ENCODE peak calls at places on chromosomes 16 and 17, in six cellular contexts. A is iris pigment epithelial cell, R is NCI-H345, F is lung, E is HCEC 1CT, H is substantia nigra. I is an unnamed sample.

GRCh38 chr16:84086996-84087395 is 29.7 kb downstream of the MBTPS1 start:
- DNase-seq in A (no peak), R (no peak), F (no peak), E (no peak), H (no peak), I (no peak)

GRCh38 chr16:89324056-89325010 is 106.8 kb downstream of the ZNF778 start:
- DNase-seq in A (peak; percentile 96), R (no peak), F (no peak), E (peak; percentile 91), H (no peak), I (peak; percentile 60)

GRCh38 chr16:4316732-4317461 is 1.0 kb downstream of the GLIS2 start:
- DNase-seq in A (no peak), R (peak; percentile 85), F (peak; percentile 75), E (no peak), H (peak; percentile 66), I (peak; percentile 34)

GRCh38 chr16:88338111-88338510 is 44.6 kb upstream of the ZNF469 start:
- DNase-seq in A (no peak), R (no peak), F (no peak), E (no peak), H (no peak), I (no peak)

GRCh38 chr16:19375561-19376158 is 42.0 kb upstream of the TMC5 start:
- DNase-seq in A (peak; percentile 58), R (peak; percentile 62), F (no peak), E (peak; percentile 63), H (peak; percentile 1), I (peak; percentile 82)

GRCh38 chr16:3979518-3979917 is 99.0 kb upstream of the CREBBP start:
- DNase-seq in A (no peak), R (no peak), F (no peak), E (no peak), H (no peak), I (no peak)

GRCh38 chr16:88785106-88785924 is at the start of gene PIEZO1:
- DNase-seq in A (peak; percentile 49), R (peak; percentile 17), F (peak; percentile 79), E (peak; percentile 44), H (peak; percentile 61), I (peak; percentile 79)

GRCh38 chr16:898761-899677 is 71.8 kb downstream of the LMF1 start:
- DNase-seq in A (no peak), R (no peak), F (no peak), E (no peak), H (no peak), I (no peak)

GRCh38 chr16:86048882-86049585 is 150.1 kb downstream of the IRF8 start:
- DNase-seq in A (no peak), R (no peak), F (no peak), E (no peak), H (no peak), I (no peak)

GRCh38 chr17:55067697-55068439 is 99.3 kb downstream of the STXBP4 start:
- DNase-seq in A (peak; percentile 36), R (no peak), F (no peak), E (peak; percentile 44), H (no peak), I (no peak)

GRCh38 chr17:61048398-61049106 is 351.1 kb upstream of the TBX2 start:
- DNase-seq in A (peak; percentile 5), R (no peak), F (no peak), E (no peak), H (no peak), I (no peak)

GRCh38 chr16:66364117-66364958 is 2.2 kb upstream of the CDH5 start:
- DNase-seq in A (no peak), R (peak; percentile 10), F (no peak), E (no peak), H (no peak), I (peak; percentile 79)

GRCh38 chr16:15857779-15858560 is 1.1 kb upstream of the MYH11 start:
- DNase-seq in A (peak; percentile 36), R (no peak), F (no peak), E (peak; percentile 21), H (no peak), I (peak; percentile 44)

GRCh38 chr17:56142781-56143180 is 10.5 kb upstream of the ANKFN1 start:
- DNase-seq in A (no peak), R (no peak), F (no peak), E (peak; percentile 45), H (no peak), I (no peak)

GRCh38 chr16:80606221-80606766 is 65.5 kb downstream of the DYNLRB2 start:
- DNase-seq in A (no peak), R (no peak), F (no peak), E (no peak), H (no peak), I (no peak)

GRCh38 chr16:82888616-82889015 is 261.8 kb downstream of the CDH13 start:
- DNase-seq in A (peak; percentile 98), R (no peak), F (no peak), E (peak; percentile 86), H (no peak), I (no peak)

GRCh38 chr17:45579529-45580495 is 89.3 kb upstream of the PLEKHM1 start:
- DNase-seq in A (no peak), R (no peak), F (no peak), E (no peak), H (no peak), I (no peak)

GRCh38 chr17:38349097-38349904 is 2.3 kb upstream of the SOCS7 start:
- DNase-seq in A (peak; percentile 81), R (peak; percentile 78), F (peak; percentile 88), E (peak; percentile 67), H (peak; percentile 79), I (peak; percentile 91)

GRCh38 chr17:49903523-49903922 is 55.7 kb upstream of the TAC4 start:
- DNase-seq in A (no peak), R (no peak), F (no peak), E (no peak), H (no peak), I (no peak)

GRCh38 chr17:15462962-15463361 is 4.5 kb downstream of the CDRT4 start:
- DNase-seq in A (peak; percentile 50), R (no peak), F (no peak), E (no peak), H (no peak), I (no peak)

GRCh38 chr16:50594332-50595260 is 46.4 kb downstream of the NKD1 start:
- DNase-seq in A (no peak), R (peak; percentile 0), F (no peak), E (no peak), H (no peak), I (no peak)